ENCODE peak calls at places on chromosomes 4 and X, in seven cellular contexts. Q, O, J, F, A, E and G are unnamed samples.

GRCh38 chr4:143375326-143376073 is 38.8 kb downstream of the GAB1 start:
- DNase-seq in Q (no peak), O (peak; percentile 50), J (peak; percentile 45), F (no peak), A (peak; percentile 67), E (no peak), G (no peak)

GRCh38 chrX:107715331-107716044 is 60.1 kb downstream of the TSC22D3 start:
- DNase-seq in Q (peak; percentile 23), O (no peak), J (peak; percentile 12), F (no peak), A (no peak), E (no peak), G (no peak)

GRCh38 chr4:77006753-77007355 is 57.3 kb downstream of the SEPTIN11 start:
- DNase-seq in Q (no peak), O (no peak), J (no peak), F (no peak), A (no peak), E (no peak), G (no peak)

GRCh38 chrX:104330966-104331365 is 76.2 kb upstream of the ESX1 start:
- DNase-seq in Q (peak; percentile 65), O (no peak), J (peak; percentile 73), F (no peak), A (no peak), E (peak; percentile 33), G (no peak)

GRCh38 chr4:90328558-90328957 is 201.4 kb downstream of the CCSER1 start:
- DNase-seq in Q (peak; percentile 4), O (no peak), J (peak; percentile 26), F (no peak), A (peak; percentile 17), E (peak; percentile 2), G (peak; percentile 8)

GRCh38 chr4:74181225-74181624 is 23.3 kb downstream of the MTHFD2L start:
- DNase-seq in Q (peak; percentile 49), O (no peak), J (peak; percentile 54), F (no peak), A (no peak), E (no peak), G (no peak)

GRCh38 chrX:78513996-78514745 is 145.0 kb downstream of the RTL3 start:
- DNase-seq in Q (no peak), O (no peak), J (no peak), F (no peak), A (no peak), E (no peak), G (no peak)

GRCh38 chr4:41692717-41693345 is 55.7 kb downstream of the PHOX2B start:
- DNase-seq in Q (peak; percentile 59), O (peak; percentile 77), J (peak; percentile 56), F (peak; percentile 25), A (peak; percentile 75), E (peak; percentile 20), G (peak; percentile 62)

GRCh38 chrX:74779175-74779574 is 146.1 kb downstream of the NEXMIF start:
- DNase-seq in Q (no peak), O (no peak), J (no peak), F (no peak), A (peak; percentile 14), E (no peak), G (no peak)

GRCh38 chrX:41561045-41561444 is 113.9 kb downstream of the NYX start:
- DNase-seq in Q (peak; percentile 95), O (no peak), J (peak; percentile 91), F (no peak), A (peak; percentile 40), E (no peak), G (no peak)

GRCh38 chr4:59994118-59994517 is 1206.0 kb upstream of the ADGRL3 start:
- DNase-seq in Q (no peak), O (peak; percentile 43), J (no peak), F (peak; percentile 3), A (peak; percentile 56), E (no peak), G (no peak)

GRCh38 chr4:83043801-83044407 is 8.9 kb downstream of the COPS4 start:
- DNase-seq in Q (peak; percentile 44), O (no peak), J (peak; percentile 42), F (no peak), A (no peak), E (no peak), G (no peak)

GRCh38 chrX:41759817-41760216 is 35.8 kb downstream of the GPR82 start:
- DNase-seq in Q (peak; percentile 54), O (no peak), J (peak; percentile 36), F (no peak), A (peak; percentile 51), E (no peak), G (no peak)

GRCh38 chr4:139763205-139763604 is 97.6 kb downstream of the MGST2 start:
- DNase-seq in Q (no peak), O (no peak), J (peak; percentile 64), F (no peak), A (peak; percentile 55), E (no peak), G (no peak)

GRCh38 chr4:144347116-144347515 is 206.6 kb upstream of the GYPA start:
- DNase-seq in Q (no peak), O (no peak), J (no peak), F (no peak), A (no peak), E (no peak), G (no peak)

GRCh38 chr4:5638316-5638715 is 70.0 kb downstream of the EVC2 start:
- DNase-seq in Q (peak; percentile 85), O (no peak), J (peak; percentile 17), F (no peak), A (no peak), E (peak; percentile 89), G (no peak)

DNA sequence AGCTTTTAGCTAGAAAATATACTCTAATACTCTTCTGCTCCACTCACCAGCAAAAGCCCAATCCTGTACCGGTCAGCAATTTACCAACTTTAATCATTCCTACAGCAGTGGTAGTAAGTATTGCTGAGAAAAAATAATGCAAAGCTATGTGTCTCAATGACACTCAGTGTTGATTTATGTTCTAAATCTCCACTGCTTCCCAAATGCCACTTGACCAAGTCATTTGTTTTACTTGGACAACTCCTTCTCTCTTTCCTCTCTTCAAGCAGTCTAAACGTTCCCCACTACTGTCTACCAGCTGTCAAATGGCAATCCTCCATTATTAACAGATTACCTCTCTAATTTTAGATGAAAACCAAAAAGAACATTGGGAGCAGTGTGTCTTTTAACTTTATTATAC is 201.8 kb upstream of the GK2 start:
- DNase-seq in Q (no peak), O (no peak), J (peak; percentile 2), F (no peak), A (no peak), E (no peak), G (no peak)
- H3K27ac ChIP-seq in Q (no peak overlapping the region), O (no peak overlapping the region), J (no peak overlapping the region), F (no peak overlapping the region), A (no peak overlapping the region), E (no peak overlapping the region), G (no peak overlapping the region)

GRCh38 chr4:2093265-2093664 is 34.1 kb downstream of the NAT8L start:
- DNase-seq in Q (no peak), O (no peak), J (no peak), F (no peak), A (no peak), E (no peak), G (no peak)

GRCh38 chr4:2092653-2093000 is 33.5 kb downstream of the NAT8L start:
- DNase-seq in Q (no peak), O (no peak), J (no peak), F (no peak), A (no peak), E (peak; percentile 93), G (no peak)

GRCh38 chr4:2094545-2094944 is 35.4 kb downstream of the NAT8L start:
- DNase-seq in Q (no peak), O (no peak), J (no peak), F (no peak), A (no peak), E (no peak), G (no peak)

GRCh38 chr4:2096073-2096609 is 37.0 kb downstream of the NAT8L start:
- DNase-seq in Q (no peak), O (no peak), J (no peak), F (no peak), A (peak; percentile 27), E (peak; percentile 91), G (no peak)

DNA sequence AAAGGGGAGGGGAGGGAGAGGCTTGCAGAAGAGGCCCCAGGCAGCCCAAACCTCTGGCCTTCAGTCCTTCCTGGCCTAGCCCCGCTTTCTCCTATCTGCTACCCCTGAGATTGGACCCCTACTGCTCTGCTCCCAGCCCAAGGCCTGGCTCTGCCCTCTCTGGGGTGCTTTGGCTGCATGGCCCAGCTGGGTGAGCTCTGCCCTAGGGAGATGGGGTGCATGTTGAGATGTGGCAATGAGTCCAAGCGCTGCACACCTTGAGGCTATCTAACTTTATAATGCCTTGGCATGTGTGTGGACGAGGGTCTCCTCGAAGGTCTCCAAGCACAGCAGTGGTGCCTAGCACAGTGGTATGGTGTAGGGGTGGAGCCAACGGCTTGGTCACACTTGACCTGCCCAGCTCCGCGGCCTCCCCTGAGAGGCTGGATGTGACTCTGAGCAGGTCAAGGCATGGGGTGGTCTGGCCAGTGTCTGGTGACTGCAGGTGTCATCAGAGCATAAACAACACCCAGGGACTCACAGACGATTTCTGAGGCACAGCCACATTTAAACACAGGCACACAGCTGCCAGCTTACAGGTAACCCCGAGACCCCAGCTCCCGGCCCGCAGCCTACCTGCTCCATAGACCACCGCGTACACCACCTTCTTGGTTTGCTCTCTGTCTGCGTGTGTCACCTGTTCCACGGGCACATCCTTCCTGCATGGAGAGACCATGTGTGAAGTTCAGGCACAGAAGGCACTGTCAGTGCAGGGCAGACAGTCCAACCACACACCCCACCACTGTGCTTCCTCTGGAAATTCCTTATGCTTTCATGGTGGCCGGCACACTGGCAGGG is 36.3 kb downstream of the NAT8L start:
- DNase-seq in Q (no peak), O (no peak), J (no peak), F (no peak), A (no peak), E (no peak), G (no peak)
- H2AK5ac ChIP-seq in Q (no peak overlapping the region), O (no peak overlapping the region), J (peak overlapping the region; percentile 95), F (no peak overlapping the region), A (no peak overlapping the region), E (no peak overlapping the region), G (peak overlapping the region; percentile 40)

DNA sequence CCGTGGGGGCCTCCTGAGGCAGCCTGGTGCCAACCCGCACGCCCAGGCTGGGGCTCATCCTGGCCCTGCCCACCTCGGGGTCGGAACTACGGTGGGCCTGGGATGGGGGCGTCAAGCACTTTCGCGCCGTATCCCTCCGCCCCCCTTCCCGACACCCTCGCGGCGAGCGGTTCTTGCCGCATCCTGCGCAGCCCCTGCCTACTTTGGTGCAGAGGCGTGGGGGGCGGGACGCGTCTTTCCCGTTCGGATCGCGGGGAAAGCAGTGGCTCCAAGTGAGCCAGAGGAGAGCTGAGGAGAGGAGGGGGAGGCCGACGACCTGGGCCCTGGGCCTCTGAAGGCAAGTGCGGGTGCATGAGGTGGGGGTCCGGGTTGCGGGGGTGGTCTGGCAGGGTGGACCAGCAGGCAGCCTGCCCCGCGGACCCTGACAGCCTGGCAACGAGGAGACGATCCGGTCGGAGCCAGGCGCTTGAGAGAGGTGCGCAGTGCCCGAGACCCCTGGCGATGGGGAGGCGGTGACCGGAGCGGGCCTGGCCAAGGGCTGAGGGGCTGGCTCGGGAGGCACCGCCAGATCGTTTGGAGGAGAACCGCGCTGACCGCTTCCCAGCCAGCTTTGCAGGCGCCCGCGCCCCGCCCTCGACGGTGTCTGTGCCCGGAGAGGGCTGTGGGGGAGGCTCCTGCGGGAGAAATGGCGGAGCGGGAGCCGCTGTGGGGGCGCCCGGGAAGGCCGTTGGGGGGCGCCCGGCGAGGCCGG is at the start of gene GPRASP2:
- DNase-seq in Q (no peak), O (peak; percentile 58), J (peak; percentile 23), F (no peak), A (peak; percentile 45), E (peak; percentile 9), G (peak; percentile 57)
- H3K27ac ChIP-seq in Q (peak within 1 kb of the TSS; percentile 61), O (no peak within 1 kb of the TSS), J (no peak within 1 kb of the TSS), F (no peak within 1 kb of the TSS), A (no peak within 1 kb of the TSS), E (no peak within 1 kb of the TSS), G (peak within 1 kb of the TSS; percentile 27)

GRCh38 chrX:11757729-11758399 is at the start of gene MSL3:
- DNase-seq in Q (peak; percentile 61), O (peak; percentile 60), J (peak; percentile 76), F (no peak), A (peak; percentile 47), E (peak; percentile 57), G (peak; percentile 52)
- H2AK5ac ChIP-seq in Q (peak within 1 kb of the TSS; percentile 88), O (no peak within 1 kb of the TSS), J (no peak within 1 kb of the TSS), F (no peak within 1 kb of the TSS), A (no peak within 1 kb of the TSS), E (no peak within 1 kb of the TSS), G (no peak within 1 kb of the TSS)